ENCODE peak calls at places on chromosome 12, in ten cellular contexts. One of them, this sample, is unnamed.

GRCh38 chr12:96414637-96415036 is 14.4 kb upstream of the CDK17 start:
- DNase-seq in GM12865: no peak
- DNase-seq in stimulated activated naive CD8-positive, alpha-beta T cell treated with anti-CD3 and anti-CD28 coated beads, Interleukin-15, amount 100 ng/mL, for 72 hours: no peak
- DNase-seq in dorsolateral prefrontal cortex: no peak
- DNase-seq in T-cell: no peak
- DNase-seq in Karpas-422: no peak
- DNase-seq in naive B cell: no peak
- DNase-seq in GM03348: no peak
- DNase-seq in stimulated activated CD8-positive, alpha-beta memory T cell treated with anti-CD3 and anti-CD28 coated beads, Interleukin-4, amount 100 ng/mL, for 4 hours: no peak
- DNase-seq in germinal center: no peak
- DNase-seq in this sample: no peak

GRCh38 chr12:3137814-3138445 is 60.8 kb downstream of the TSPAN9 start:
- DNase-seq in GM12865: no peak
- DNase-seq in stimulated activated naive CD8-positive, alpha-beta T cell treated with anti-CD3 and anti-CD28 coated beads, Interleukin-15, amount 100 ng/mL, for 72 hours: no peak
- DNase-seq in dorsolateral prefrontal cortex: no peak
- DNase-seq in T-cell: no peak
- DNase-seq in Karpas-422: no peak
- DNase-seq in naive B cell: no peak
- DNase-seq in GM03348: no peak
- DNase-seq in stimulated activated CD8-positive, alpha-beta memory T cell treated with anti-CD3 and anti-CD28 coated beads, Interleukin-4, amount 100 ng/mL, for 4 hours: no peak
- DNase-seq in germinal center: no peak
- DNase-seq in this sample: no peak

GRCh38 chr12:6430124-6430989 is 14.4 kb upstream of the CD27 start:
- DNase-seq in GM12865: peak
- DNase-seq in stimulated activated naive CD8-positive, alpha-beta T cell treated with anti-CD3 and anti-CD28 coated beads, Interleukin-15, amount 100 ng/mL, for 72 hours: no peak
- DNase-seq in dorsolateral prefrontal cortex: no peak
- DNase-seq in T-cell: no peak
- DNase-seq in Karpas-422: peak
- DNase-seq in naive B cell: no peak
- DNase-seq in GM03348: peak
- DNase-seq in stimulated activated CD8-positive, alpha-beta memory T cell treated with anti-CD3 and anti-CD28 coated beads, Interleukin-4, amount 100 ng/mL, for 4 hours: peak
- DNase-seq in germinal center: no peak
- DNase-seq in this sample: no peak

GRCh38 chr12:48001426-48002178 is 2.7 kb downstream of the COL2A1 start:
- DNase-seq in GM12865: no peak
- DNase-seq in stimulated activated naive CD8-positive, alpha-beta T cell treated with anti-CD3 and anti-CD28 coated beads, Interleukin-15, amount 100 ng/mL, for 72 hours: no peak
- DNase-seq in dorsolateral prefrontal cortex: no peak
- DNase-seq in T-cell: no peak
- DNase-seq in Karpas-422: no peak
- DNase-seq in naive B cell: peak
- DNase-seq in GM03348: peak
- DNase-seq in stimulated activated CD8-positive, alpha-beta memory T cell treated with anti-CD3 and anti-CD28 coated beads, Interleukin-4, amount 100 ng/mL, for 4 hours: no peak
- DNase-seq in germinal center: no peak
- DNase-seq in this sample: peak

GRCh38 chr12:123106640-123107359 is 44.1 kb downstream of the PITPNM2 start:
- DNase-seq in GM12865: peak
- DNase-seq in stimulated activated naive CD8-positive, alpha-beta T cell treated with anti-CD3 and anti-CD28 coated beads, Interleukin-15, amount 100 ng/mL, for 72 hours: peak
- DNase-seq in dorsolateral prefrontal cortex: no peak
- DNase-seq in T-cell: peak
- DNase-seq in Karpas-422: no peak
- DNase-seq in naive B cell: peak
- DNase-seq in GM03348: no peak
- DNase-seq in stimulated activated CD8-positive, alpha-beta memory T cell treated with anti-CD3 and anti-CD28 coated beads, Interleukin-4, amount 100 ng/mL, for 4 hours: peak
- DNase-seq in germinal center: no peak
- DNase-seq in this sample: peak

GRCh38 chr12:124179936-124180605 is 114.8 kb upstream of the RFLNA start:
- DNase-seq in GM12865: no peak
- DNase-seq in stimulated activated naive CD8-positive, alpha-beta T cell treated with anti-CD3 and anti-CD28 coated beads, Interleukin-15, amount 100 ng/mL, for 72 hours: no peak
- DNase-seq in dorsolateral prefrontal cortex: no peak
- DNase-seq in T-cell: no peak
- DNase-seq in Karpas-422: no peak
- DNase-seq in naive B cell: no peak
- DNase-seq in GM03348: no peak
- DNase-seq in stimulated activated CD8-positive, alpha-beta memory T cell treated with anti-CD3 and anti-CD28 coated beads, Interleukin-4, amount 100 ng/mL, for 4 hours: no peak
- DNase-seq in germinal center: no peak
- DNase-seq in this sample: no peak

GRCh38 chr12:70379856-70380255 is 13.8 kb downstream of the KCNMB4 start:
- DNase-seq in GM12865: peak
- DNase-seq in stimulated activated naive CD8-positive, alpha-beta T cell treated with anti-CD3 and anti-CD28 coated beads, Interleukin-15, amount 100 ng/mL, for 72 hours: no peak
- DNase-seq in dorsolateral prefrontal cortex: no peak
- DNase-seq in T-cell: no peak
- DNase-seq in Karpas-422: no peak
- DNase-seq in naive B cell: no peak
- DNase-seq in GM03348: no peak
- DNase-seq in stimulated activated CD8-positive, alpha-beta memory T cell treated with anti-CD3 and anti-CD28 coated beads, Interleukin-4, amount 100 ng/mL, for 4 hours: no peak
- DNase-seq in germinal center: no peak
- DNase-seq in this sample: no peak

GRCh38 chr12:45434094-45434493 is 218.2 kb downstream of the ANO6 start:
- DNase-seq in GM12865: no peak
- DNase-seq in stimulated activated naive CD8-positive, alpha-beta T cell treated with anti-CD3 and anti-CD28 coated beads, Interleukin-15, amount 100 ng/mL, for 72 hours: no peak
- DNase-seq in dorsolateral prefrontal cortex: no peak
- DNase-seq in T-cell: no peak
- DNase-seq in Karpas-422: no peak
- DNase-seq in naive B cell: no peak
- DNase-seq in GM03348: no peak
- DNase-seq in stimulated activated CD8-positive, alpha-beta memory T cell treated with anti-CD3 and anti-CD28 coated beads, Interleukin-4, amount 100 ng/mL, for 4 hours: no peak
- DNase-seq in germinal center: no peak
- DNase-seq in this sample: no peak

GRCh38 chr12:56080556-56081138 is 682 bp downstream of the ERBB3 start:
- DNase-seq in GM12865: no peak
- DNase-seq in stimulated activated naive CD8-positive, alpha-beta T cell treated with anti-CD3 and anti-CD28 coated beads, Interleukin-15, amount 100 ng/mL, for 72 hours: no peak
- DNase-seq in dorsolateral prefrontal cortex: no peak
- DNase-seq in T-cell: no peak
- DNase-seq in Karpas-422: peak
- DNase-seq in naive B cell: no peak
- DNase-seq in GM03348: no peak
- DNase-seq in stimulated activated CD8-positive, alpha-beta memory T cell treated with anti-CD3 and anti-CD28 coated beads, Interleukin-4, amount 100 ng/mL, for 4 hours: no peak
- DNase-seq in germinal center: no peak
- DNase-seq in this sample: peak

GRCh38 chr12:29171421-29172258 is 22.6 kb downstream of the FAR2 start:
- DNase-seq in GM12865: no peak
- DNase-seq in stimulated activated naive CD8-positive, alpha-beta T cell treated with anti-CD3 and anti-CD28 coated beads, Interleukin-15, amount 100 ng/mL, for 72 hours: no peak
- DNase-seq in dorsolateral prefrontal cortex: no peak
- DNase-seq in T-cell: no peak
- DNase-seq in Karpas-422: no peak
- DNase-seq in naive B cell: no peak
- DNase-seq in GM03348: no peak
- DNase-seq in stimulated activated CD8-positive, alpha-beta memory T cell treated with anti-CD3 and anti-CD28 coated beads, Interleukin-4, amount 100 ng/mL, for 4 hours: no peak
- DNase-seq in germinal center: no peak
- DNase-seq in this sample: no peak

GRCh38 chr12:114916531-114916930 is 232.6 kb upstream of the TBX3 start:
- DNase-seq in GM12865: peak
- DNase-seq in stimulated activated naive CD8-positive, alpha-beta T cell treated with anti-CD3 and anti-CD28 coated beads, Interleukin-15, amount 100 ng/mL, for 72 hours: no peak
- DNase-seq in dorsolateral prefrontal cortex: peak
- DNase-seq in T-cell: no peak
- DNase-seq in Karpas-422: no peak
- DNase-seq in naive B cell: no peak
- DNase-seq in GM03348: no peak
- DNase-seq in stimulated activated CD8-positive, alpha-beta memory T cell treated with anti-CD3 and anti-CD28 coated beads, Interleukin-4, amount 100 ng/mL, for 4 hours: no peak
- DNase-seq in germinal center: no peak
- DNase-seq in this sample: no peak

GRCh38 chr12:124123432-124124015 is 150.5 kb downstream of the ZNF664 start:
- DNase-seq in GM12865: no peak
- DNase-seq in stimulated activated naive CD8-positive, alpha-beta T cell treated with anti-CD3 and anti-CD28 coated beads, Interleukin-15, amount 100 ng/mL, for 72 hours: no peak
- DNase-seq in dorsolateral prefrontal cortex: no peak
- DNase-seq in T-cell: no peak
- DNase-seq in Karpas-422: no peak
- DNase-seq in naive B cell: no peak
- DNase-seq in GM03348: no peak
- DNase-seq in stimulated activated CD8-positive, alpha-beta memory T cell treated with anti-CD3 and anti-CD28 coated beads, Interleukin-4, amount 100 ng/mL, for 4 hours: no peak
- DNase-seq in germinal center: no peak
- DNase-seq in this sample: no peak

GRCh38 chr12:57429473-57430116 is 1.2 kb downstream of the R3HDM2 start:
- DNase-seq in GM12865: peak
- DNase-seq in stimulated activated naive CD8-positive, alpha-beta T cell treated with anti-CD3 and anti-CD28 coated beads, Interleukin-15, amount 100 ng/mL, for 72 hours: no peak
- DNase-seq in dorsolateral prefrontal cortex: no peak
- DNase-seq in T-cell: no peak
- DNase-seq in Karpas-422: no peak
- DNase-seq in naive B cell: no peak
- DNase-seq in GM03348: peak
- DNase-seq in stimulated activated CD8-positive, alpha-beta memory T cell treated with anti-CD3 and anti-CD28 coated beads, Interleukin-4, amount 100 ng/mL, for 4 hours: no peak
- DNase-seq in germinal center: no peak
- DNase-seq in this sample: no peak

GRCh38 chr12:41653386-41654110 is 465.4 kb downstream of the PDZRN4 start:
- DNase-seq in GM12865: no peak
- DNase-seq in stimulated activated naive CD8-positive, alpha-beta T cell treated with anti-CD3 and anti-CD28 coated beads, Interleukin-15, amount 100 ng/mL, for 72 hours: no peak
- DNase-seq in dorsolateral prefrontal cortex: no peak
- DNase-seq in T-cell: no peak
- DNase-seq in Karpas-422: no peak
- DNase-seq in naive B cell: no peak
- DNase-seq in GM03348: no peak
- DNase-seq in stimulated activated CD8-positive, alpha-beta memory T cell treated with anti-CD3 and anti-CD28 coated beads, Interleukin-4, amount 100 ng/mL, for 4 hours: no peak
- DNase-seq in germinal center: no peak
- DNase-seq in this sample: peak

GRCh38 chr12:131471271-131471905 is 239.5 kb upstream of the SFSWAP start:
- DNase-seq in GM12865: no peak
- DNase-seq in stimulated activated naive CD8-positive, alpha-beta T cell treated with anti-CD3 and anti-CD28 coated beads, Interleukin-15, amount 100 ng/mL, for 72 hours: no peak
- DNase-seq in dorsolateral prefrontal cortex: no peak
- DNase-seq in T-cell: no peak
- DNase-seq in Karpas-422: no peak
- DNase-seq in naive B cell: no peak
- DNase-seq in GM03348: no peak
- DNase-seq in stimulated activated CD8-positive, alpha-beta memory T cell treated with anti-CD3 and anti-CD28 coated beads, Interleukin-4, amount 100 ng/mL, for 4 hours: no peak
- DNase-seq in germinal center: no peak
- DNase-seq in this sample: peak

GRCh38 chr12:113933201-113933786 is 32.8 kb downstream of the RBM19 start:
- DNase-seq in GM12865: no peak
- DNase-seq in stimulated activated naive CD8-positive, alpha-beta T cell treated with anti-CD3 and anti-CD28 coated beads, Interleukin-15, amount 100 ng/mL, for 72 hours: no peak
- DNase-seq in dorsolateral prefrontal cortex: no peak
- DNase-seq in T-cell: no peak
- DNase-seq in Karpas-422: no peak
- DNase-seq in naive B cell: no peak
- DNase-seq in GM03348: no peak
- DNase-seq in stimulated activated CD8-positive, alpha-beta memory T cell treated with anti-CD3 and anti-CD28 coated beads, Interleukin-4, amount 100 ng/mL, for 4 hours: no peak
- DNase-seq in germinal center: no peak
- DNase-seq in this sample: peak

GRCh38 chr12:62865090-62865489 is 69.9 kb downstream of the PPM1H start:
- DNase-seq in GM12865: no peak
- DNase-seq in stimulated activated naive CD8-positive, alpha-beta T cell treated with anti-CD3 and anti-CD28 coated beads, Interleukin-15, amount 100 ng/mL, for 72 hours: no peak
- DNase-seq in dorsolateral prefrontal cortex: no peak
- DNase-seq in T-cell: no peak
- DNase-seq in Karpas-422: no peak
- DNase-seq in naive B cell: no peak
- DNase-seq in GM03348: no peak
- DNase-seq in stimulated activated CD8-positive, alpha-beta memory T cell treated with anti-CD3 and anti-CD28 coated beads, Interleukin-4, amount 100 ng/mL, for 4 hours: no peak
- DNase-seq in germinal center: no peak
- DNase-seq in this sample: no peak

GRCh38 chr12:7907009-7907408 is 29.0 kb downstream of the SLC2A3 start:
- DNase-seq in GM12865: peak
- DNase-seq in stimulated activated naive CD8-positive, alpha-beta T cell treated with anti-CD3 and anti-CD28 coated beads, Interleukin-15, amount 100 ng/mL, for 72 hours: no peak
- DNase-seq in dorsolateral prefrontal cortex: no peak
- DNase-seq in T-cell: no peak
- DNase-seq in Karpas-422: peak
- DNase-seq in naive B cell: no peak
- DNase-seq in GM03348: peak
- DNase-seq in stimulated activated CD8-positive, alpha-beta memory T cell treated with anti-CD3 and anti-CD28 coated beads, Interleukin-4, amount 100 ng/mL, for 4 hours: no peak
- DNase-seq in germinal center: peak
- DNase-seq in this sample: peak

GRCh38 chr12:111643428-111643826 is 42.3 kb downstream of the BRAP start:
- DNase-seq in GM12865: no peak
- DNase-seq in stimulated activated naive CD8-positive, alpha-beta T cell treated with anti-CD3 and anti-CD28 coated beads, Interleukin-15, amount 100 ng/mL, for 72 hours: no peak
- DNase-seq in dorsolateral prefrontal cortex: no peak
- DNase-seq in T-cell: no peak
- DNase-seq in Karpas-422: no peak
- DNase-seq in naive B cell: no peak
- DNase-seq in GM03348: no peak
- DNase-seq in stimulated activated CD8-positive, alpha-beta memory T cell treated with anti-CD3 and anti-CD28 coated beads, Interleukin-4, amount 100 ng/mL, for 4 hours: no peak
- DNase-seq in germinal center: no peak
- DNase-seq in this sample: no peak

GRCh38 chr12:38904932-38905479 is 385 bp downstream of the CPNE8 start:
- DNase-seq in GM12865: peak
- DNase-seq in stimulated activated naive CD8-positive, alpha-beta T cell treated with anti-CD3 and anti-CD28 coated beads, Interleukin-15, amount 100 ng/mL, for 72 hours: peak
- DNase-seq in dorsolateral prefrontal cortex: no peak
- DNase-seq in T-cell: peak
- DNase-seq in Karpas-422: no peak
- DNase-seq in naive B cell: peak
- DNase-seq in GM03348: peak
- DNase-seq in stimulated activated CD8-positive, alpha-beta memory T cell treated with anti-CD3 and anti-CD28 coated beads, Interleukin-4, amount 100 ng/mL, for 4 hours: no peak
- DNase-seq in germinal center: peak
- DNase-seq in this sample: peak

GRCh38 chr12:51871126-51871525 is 16.8 kb upstream of the ANKRD33 start:
- DNase-seq in GM12865: no peak
- DNase-seq in stimulated activated naive CD8-positive, alpha-beta T cell treated with anti-CD3 and anti-CD28 coated beads, Interleukin-15, amount 100 ng/mL, for 72 hours: no peak
- DNase-seq in dorsolateral prefrontal cortex: no peak
- DNase-seq in T-cell: no peak
- DNase-seq in Karpas-422: no peak
- DNase-seq in naive B cell: no peak
- DNase-seq in GM03348: peak
- DNase-seq in stimulated activated CD8-positive, alpha-beta memory T cell treated with anti-CD3 and anti-CD28 coated beads, Interleukin-4, amount 100 ng/mL, for 4 hours: no peak
- DNase-seq in germinal center: no peak
- DNase-seq in this sample: no peak

GRCh38 chr12:109738209-109738608 is 24.6 kb downstream of the FAM222A start:
- DNase-seq in GM12865: no peak
- DNase-seq in stimulated activated naive CD8-positive, alpha-beta T cell treated with anti-CD3 and anti-CD28 coated beads, Interleukin-15, amount 100 ng/mL, for 72 hours: no peak
- DNase-seq in dorsolateral prefrontal cortex: no peak
- DNase-seq in T-cell: no peak
- DNase-seq in Karpas-422: no peak
- DNase-seq in naive B cell: no peak
- DNase-seq in GM03348: no peak
- DNase-seq in stimulated activated CD8-positive, alpha-beta memory T cell treated with anti-CD3 and anti-CD28 coated beads, Interleukin-4, amount 100 ng/mL, for 4 hours: no peak
- DNase-seq in germinal center: no peak
- DNase-seq in this sample: no peak